ENCODE peak calls at places on chromosomes 12 and 14, in nine cellular contexts. R is neural progenitor cell, G is hepatocyte, N is breast epithelium, F is A549, K is tibial artery, C is body of pancreas, W is right lobe of liver, X is IMR-90. E is an unnamed sample. For H3K4me1, the result is how much of the 10 kb centered on the place peaks cover.

GRCh38 chr12:63821781-63822251 is 22.7 kb upstream of the SRGAP1 start:
- DNase-seq in R (no peak), G (no peak), N (no peak), F (no peak), K (no peak), C (no peak), W (no peak), X (peak), E (peak)

GRCh38 chr12:23659151-23659550 is 290.3 kb downstream of the SOX5 start:
- DNase-seq in R (no peak), G (no peak), N (no peak), F (no peak), K (no peak), C (no peak), W (no peak), X (no peak), E (no peak)

GRCh38 chr12:65229441-65229840 is 49.0 kb upstream of the MSRB3 start:
- DNase-seq in R (no peak), G (no peak), N (no peak), F (no peak), K (no peak), C (no peak), W (no peak), X (peak), E (no peak)

GRCh38 chr12:57614178-57614947 is 3.1 kb downstream of the ARHGEF25 start:
- DNase-seq in R (peak), G (no peak), N (no peak), F (peak), K (no peak), C (no peak), W (no peak), X (peak), E (peak)

GRCh38 chr12:42020226-42020625 is 124.4 kb downstream of the GXYLT1 start:
- DNase-seq in R (no peak), G (no peak), N (no peak), F (no peak), K (no peak), C (no peak), W (no peak), X (no peak), E (no peak)

GRCh38 chr12:5003025-5003666 is 40.5 kb upstream of the KCNA5 start:
- DNase-seq in R (peak), G (peak), N (peak), F (peak), K (peak), C (peak), W (peak), X (peak), E (peak)

GRCh38 chr12:119686355-119686754 is 18.4 kb downstream of the PRKAB1 start:
- DNase-seq in R (no peak), G (no peak), N (peak), F (no peak), K (no peak), C (no peak), W (peak), X (no peak), E (no peak)

GRCh38 chr12:27780612-27781408 is 774 bp upstream of the MANSC4 start:
- DNase-seq in R (peak), G (peak), N (no peak), F (peak), K (peak), C (peak), W (no peak), X (peak), E (peak)

GRCh38 chr14:32622742-32623141 is 293.6 kb downstream of the AKAP6 start:
- DNase-seq in R (no peak), G (no peak), N (no peak), F (no peak), K (no peak), C (no peak), W (no peak), X (no peak), E (no peak)

GRCh38 chr14:34237098-34237497 is 224.9 kb downstream of the SPTSSA start:
- DNase-seq in R (no peak), G (no peak), N (no peak), F (peak), K (no peak), C (no peak), W (no peak), X (no peak), E (no peak)

GRCh38 chr14:81517798-81518398 is 15.8 kb downstream of the SEL1L start:
- DNase-seq in R (no peak), G (no peak), N (no peak), F (no peak), K (peak), C (peak), W (no peak), X (peak), E (peak)

GRCh38 chr12:124179936-124180605 is 114.8 kb upstream of the RFLNA start:
- DNase-seq in R (no peak), G (no peak), N (no peak), F (no peak), K (no peak), C (no peak), W (no peak), X (no peak), E (no peak)

GRCh38 chr12:43737646-43738045 is 20.9 kb downstream of the PUS7L start:
- DNase-seq in R (no peak), G (no peak), N (no peak), F (no peak), K (no peak), C (no peak), W (no peak), X (peak), E (no peak)

GRCh38 chr14:36967892-36968555 is 204.4 kb downstream of the SLC25A21 start:
- DNase-seq in R (peak), G (no peak), N (no peak), F (no peak), K (no peak), C (no peak), W (no peak), X (no peak), E (no peak)

GRCh38 chr12:116927244-116927940 is 16.6 kb downstream of the FBXW8 start:
- DNase-seq in R (no peak), G (no peak), N (no peak), F (no peak), K (no peak), C (no peak), W (no peak), X (no peak), E (no peak)

GRCh38 chr12:78224154-78224553 is 393.5 kb downstream of the NAV3 start:
- DNase-seq in R (no peak), G (no peak), N (no peak), F (no peak), K (no peak), C (no peak), W (no peak), X (no peak), E (no peak)

GRCh38 chr14:25049127-25049558 is 804 bp downstream of the STXBP6 start:
- DNase-seq in R (no peak), G (peak), N (no peak), F (no peak), K (no peak), C (peak), W (no peak), X (no peak), E (no peak)

GRCh38 chr14:91830777-91831176 is 36.6 kb downstream of the TC2N start:
- DNase-seq in R (peak), G (peak), N (no peak), F (no peak), K (no peak), C (peak), W (no peak), X (no peak), E (no peak)

GRCh38 chr12:71591601-71592000 is 72.0 kb downstream of the ZFC3H1 start:
- DNase-seq in R (no peak), G (no peak), N (no peak), F (no peak), K (no peak), C (no peak), W (no peak), X (no peak), E (no peak)

GRCh38 chr12:132078190-132078589 is 65.9 kb downstream of the DDX51 start:
- DNase-seq in R (no peak), G (no peak), N (no peak), F (no peak), K (no peak), C (no peak), W (no peak), X (peak), E (no peak)

GRCh38 chr14:104665092-104665662 is 24.2 kb upstream of the INF2 start:
- DNase-seq in R (no peak), G (no peak), N (no peak), F (no peak), K (no peak), C (no peak), W (no peak), X (peak), E (no peak)

GRCh38 chr12:95181103-95181502 is 36.2 kb downstream of the FGD6 start:
- DNase-seq in R (no peak), G (no peak), N (no peak), F (no peak), K (no peak), C (no peak), W (no peak), X (no peak), E (no peak)

GRCh38 chr12:96237465-96238077 is 43.4 kb downstream of the ELK3 start:
- DNase-seq in R (no peak), G (no peak), N (no peak), F (no peak), K (peak), C (peak), W (no peak), X (peak), E (peak)

GRCh38 chr12:83042441-83043215 is 355.9 kb downstream of the TMTC2 start:
- DNase-seq in R (peak), G (no peak), N (no peak), F (no peak), K (no peak), C (peak), W (no peak), X (no peak), E (no peak)

GRCh38 chr12:89179983-89180382 is 172.3 kb downstream of the DUSP6 start:
- DNase-seq in R (no peak), G (peak), N (no peak), F (peak), K (peak), C (peak), W (no peak), X (peak), E (no peak)

GRCh38 chr12:57545809-57546437 is 1.1 kb downstream of the DCTN2 start:
- DNase-seq in R (no peak), G (peak), N (no peak), F (no peak), K (no peak), C (no peak), W (no peak), X (peak), E (no peak)

GRCh38 chr12:120466560-120467315 is 2.8 kb downstream of the SRSF9 start:
- DNase-seq in R (peak), G (peak), N (no peak), F (peak), K (no peak), C (peak), W (no peak), X (peak), E (no peak)

GRCh38 chr12:24596768-24597388 is 352.0 kb downstream of the BCAT1 start:
- DNase-seq in R (peak), G (peak), N (no peak), F (peak), K (no peak), C (no peak), W (no peak), X (peak), E (no peak)

GRCh38 chr12:64650762-64651161 is 40.5 kb downstream of the RASSF3 start:
- DNase-seq in R (no peak), G (peak), N (no peak), F (peak), K (no peak), C (no peak), W (no peak), X (peak), E (no peak)

GRCh38 chr12:7092986-7093460 is 778 bp upstream of the C1R start:
- DNase-seq in R (no peak), G (no peak), N (no peak), F (no peak), K (peak), C (no peak), W (no peak), X (no peak), E (no peak)

GRCh38 chr14:61107148-61107641 is 126.2 kb downstream of the SLC38A6 start:
- DNase-seq in R (no peak), G (no peak), N (no peak), F (no peak), K (no peak), C (peak), W (no peak), X (no peak), E (peak)

GRCh38 chr12:90262261-90262660 is 553.6 kb upstream of the ATP2B1 start:
- DNase-seq in R (no peak), G (peak), N (no peak), F (peak), K (no peak), C (no peak), W (no peak), X (peak), E (no peak)

GRCh38 chr12:51401020-51401419 is 9.8 kb upstream of the GALNT6 start:
- DNase-seq in R (no peak), G (no peak), N (no peak), F (no peak), K (no peak), C (no peak), W (no peak), X (no peak), E (no peak)

GRCh38 chr12:25793196-25793595 is 165.3 kb upstream of the RASSF8 start:
- DNase-seq in R (no peak), G (no peak), N (no peak), F (no peak), K (no peak), C (no peak), W (no peak), X (no peak), E (no peak)

GRCh38 chr14:55881577-55882241 is 236.5 kb upstream of the PELI2 start:
- DNase-seq in R (no peak), G (no peak), N (no peak), F (peak), K (no peak), C (no peak), W (no peak), X (peak), E (no peak)

GRCh38 chr14:38357557-38357956 is 101.7 kb upstream of the CLEC14A start:
- DNase-seq in R (no peak), G (no peak), N (no peak), F (no peak), K (no peak), C (no peak), W (no peak), X (peak), E (no peak)

GRCh38 chr12:33586576-33586975 is 147.0 kb upstream of the SYT10 start:
- DNase-seq in R (no peak), G (no peak), N (no peak), F (no peak), K (no peak), C (no peak), W (no peak), X (no peak), E (no peak)

GRCh38 chr14:38175658-38176057 is 32.0 kb upstream of the SSTR1 start:
- DNase-seq in R (no peak), G (no peak), N (no peak), F (no peak), K (no peak), C (no peak), W (no peak), X (no peak), E (no peak)

GRCh38 chr12:46362895-46363581 is 9.5 kb downstream of the SLC38A2 start:
- DNase-seq in R (no peak), G (no peak), N (no peak), F (no peak), K (no peak), C (no peak), W (no peak), X (no peak), E (no peak)
- H3K4me1 ChIP-seq in R (under half), G (under half), N (under half), F (half or more), K (half or more), C (half or more), W (under half), X (under half), E (half or more)

DNA sequence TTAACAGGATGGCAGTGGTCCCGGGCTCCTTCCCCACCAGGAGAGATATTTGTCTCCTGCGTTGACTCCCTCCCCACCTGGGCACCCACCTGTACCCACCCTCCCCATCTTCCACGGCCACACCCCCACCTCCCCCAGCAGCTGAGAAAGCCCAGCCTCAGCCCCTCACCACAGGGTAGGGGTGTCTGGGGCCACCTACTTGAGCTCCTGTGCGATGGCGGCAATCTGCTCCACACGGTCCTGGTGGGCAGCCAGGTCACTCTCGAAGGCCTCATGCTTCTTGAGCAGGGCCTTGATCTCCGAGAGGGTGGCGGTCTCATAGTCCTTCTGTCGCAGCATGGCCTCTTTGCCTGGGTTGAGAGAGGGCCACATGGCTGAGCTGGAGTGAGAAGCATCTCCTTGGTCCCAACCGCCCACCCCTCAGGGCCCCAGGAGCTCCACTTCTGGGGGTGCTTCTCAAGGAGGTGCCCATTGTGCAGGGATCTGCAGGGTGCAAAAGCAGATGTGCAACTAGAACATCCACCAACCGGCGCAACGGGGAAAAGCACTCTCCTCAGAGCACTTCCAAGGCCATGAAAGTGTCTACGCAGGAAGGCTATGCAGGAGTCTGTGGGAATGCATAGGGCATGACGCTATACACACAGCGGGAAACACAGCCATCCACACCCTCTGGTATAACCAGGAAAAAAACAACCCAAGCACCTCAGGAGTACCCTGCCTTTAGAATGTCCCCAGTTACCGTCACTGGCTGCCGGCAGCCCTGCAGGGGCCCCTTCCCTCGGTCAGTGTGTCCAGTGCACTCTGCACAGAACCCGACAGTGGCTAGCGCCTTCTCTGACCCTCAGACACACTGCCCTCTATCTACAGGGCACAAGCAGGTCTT is 92.6 kb upstream of the ZFP36L1 start:
- DNase-seq in R (no peak), G (no peak), N (peak), F (no peak), K (no peak), C (no peak), W (no peak), X (no peak), E (no peak)
- TF ChIP-seq CTCF in R (no peak), G (no peak), N (no peak), F (no peak), K (no peak), C (no peak), W (no peak), X (no peak), E (no peak)

GRCh38 chr14:94293578-94293924 is 483 bp upstream of the SERPINA10 start:
- DNase-seq in R (no peak), G (no peak), N (no peak), F (no peak), K (no peak), C (no peak), W (no peak), X (no peak), E (no peak)
- H3K4me3 ChIP-seq in R (no peak), G (no peak), N (no peak), F (no peak), K (no peak), C (no peak), W (peak), X (no peak), E (no peak)

DNA sequence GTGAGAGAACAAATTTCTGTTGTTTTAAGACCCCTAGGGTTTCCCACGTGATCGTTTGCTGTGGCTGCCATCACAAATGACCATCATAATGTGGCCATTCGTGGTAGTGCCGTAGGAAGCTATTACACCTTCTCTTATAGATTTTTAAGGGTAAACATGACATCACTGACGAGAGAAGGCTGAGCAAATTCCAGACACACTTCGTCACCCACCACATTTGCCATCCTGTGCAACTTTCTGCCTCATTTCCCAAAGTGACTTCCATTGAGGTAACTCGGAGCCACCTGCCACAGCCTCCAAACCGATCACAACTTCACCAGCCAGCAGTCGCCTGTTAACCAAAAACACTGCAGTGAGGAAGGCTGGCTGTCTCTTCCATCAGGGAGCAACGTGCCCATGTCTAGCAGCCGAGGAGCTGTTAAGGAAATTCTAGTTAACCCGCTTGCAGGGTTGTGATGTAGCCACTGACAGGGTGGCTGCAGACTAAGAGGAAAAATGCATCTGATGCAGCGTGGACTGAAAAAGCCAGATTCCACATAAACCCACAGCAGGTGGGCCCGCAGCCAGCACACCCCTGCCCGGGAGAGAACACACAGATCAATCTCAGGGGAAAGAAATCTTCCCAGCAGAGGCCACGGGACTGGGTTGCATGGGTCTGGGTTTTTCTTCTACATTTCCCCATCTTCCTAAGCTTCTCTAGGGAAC is 44.6 kb downstream of the CCDC85C start:
- DNase-seq in R (no peak), G (no peak), N (no peak), F (no peak), K (no peak), C (no peak), W (no peak), X (no peak), E (no peak)
- H3K4me1 ChIP-seq in R (under half), G (half or more), N (half or more), F (under half), K (under half), C (half or more), W (half or more), X (under half), E (half or more)

GRCh38 chr14:102779574-102780315 is 2.5 kb downstream of the TRAF3 start:
- DNase-seq in R (no peak), G (no peak), N (no peak), F (no peak), K (no peak), C (no peak), W (no peak), X (peak), E (no peak)
- TF ChIP-seq CTCF in R (no peak), G (no peak), N (no peak), F (no peak), K (no peak), C (no peak), W (no peak), X (no peak), E (no peak)

DNA sequence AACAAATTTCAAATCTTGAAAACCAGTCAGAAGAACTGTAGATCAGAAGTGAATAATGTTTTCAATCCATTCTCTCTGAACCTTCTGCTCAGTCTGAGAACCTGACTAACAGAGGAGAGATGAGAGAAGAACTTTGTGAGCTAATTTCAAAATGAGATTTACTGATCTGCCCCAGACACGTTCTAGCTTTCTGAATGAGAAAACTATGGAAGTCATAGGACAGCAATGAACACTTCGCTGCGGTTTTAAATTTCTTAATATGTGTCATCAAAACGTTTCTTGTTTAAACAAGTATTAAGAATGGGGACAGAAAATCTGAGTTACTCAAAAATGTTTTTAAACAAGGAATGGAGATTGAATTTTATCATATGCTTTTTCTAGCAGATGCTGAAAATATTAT is 66.6 kb upstream of the FAR2 start:
- DNase-seq in R (no peak), G (no peak), N (no peak), F (no peak), K (no peak), C (no peak), W (no peak), X (peak), E (no peak)
- H3K4me3 ChIP-seq in R (no peak), G (no peak), N (no peak), F (no peak), K (no peak), C (no peak), W (no peak), X (no peak), E (no peak)

DNA sequence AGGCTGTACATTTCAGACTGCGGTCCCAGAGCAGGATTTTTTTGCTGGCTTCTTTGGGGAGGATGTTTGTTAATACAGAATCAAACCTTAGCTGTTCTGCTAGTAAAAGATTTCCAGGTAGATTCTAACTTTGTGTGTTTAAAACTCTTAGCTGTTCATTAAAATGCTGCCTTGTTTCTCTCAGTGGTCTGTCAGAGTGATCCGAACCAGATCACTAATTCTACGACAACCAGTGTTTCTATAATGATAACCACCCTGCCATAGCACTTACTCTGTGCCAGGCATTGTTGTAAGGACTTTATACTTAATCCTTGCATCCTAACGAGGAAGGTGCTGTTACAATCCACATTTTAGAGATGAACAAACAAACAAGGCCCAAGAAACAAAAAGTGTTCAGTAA is 217.3 kb downstream of the CHST11 start:
- DNase-seq in R (no peak), G (no peak), N (no peak), F (no peak), K (no peak), C (no peak), W (no peak), X (no peak), E (no peak)
- H3K4me1 ChIP-seq in R (under half), G (under half), N (under half), F (half or more), K (half or more), C (under half), W (under half), X (under half), E (half or more)